ENCODE peak calls at places on chromosomes 6 and 20, in seven cellular contexts. One of them, this sample, is unnamed.

GRCh38 chr6:56637640-56638039 is 5.0 kb downstream of the DST start:
- DNase-seq in testis: no peak
- DNase-seq in psoas muscle: no peak
- DNase-seq in neural progenitor cell: peak; percentile 65
- DNase-seq in stomach: no peak
- DNase-seq in thoracic aorta: no peak
- DNase-seq in heart left ventricle: no peak
- DNase-seq in this sample: no peak

GRCh38 chr20:15342987-15343639 is 1005.7 kb upstream of the FLRT3 start:
- DNase-seq in testis: no peak
- DNase-seq in psoas muscle: peak; percentile 60
- DNase-seq in neural progenitor cell: no peak
- DNase-seq in stomach: no peak
- DNase-seq in thoracic aorta: no peak
- DNase-seq in heart left ventricle: no peak
- DNase-seq in this sample: no peak

GRCh38 chr6:122154912-122155516 is 244.4 kb upstream of the HSF2 start:
- DNase-seq in testis: no peak
- DNase-seq in psoas muscle: no peak
- DNase-seq in neural progenitor cell: no peak
- DNase-seq in stomach: no peak
- DNase-seq in thoracic aorta: no peak
- DNase-seq in heart left ventricle: peak; percentile 55
- DNase-seq in this sample: peak; percentile 42

GRCh38 chr6:132780770-132781371 is 17.6 kb downstream of the SLC18B1 start:
- DNase-seq in testis: no peak
- DNase-seq in psoas muscle: no peak
- DNase-seq in neural progenitor cell: peak; percentile 5
- DNase-seq in stomach: no peak
- DNase-seq in thoracic aorta: no peak
- DNase-seq in heart left ventricle: no peak
- DNase-seq in this sample: no peak

GRCh38 chr6:76810286-76810685 is 653.0 kb downstream of the HTR1B start:
- DNase-seq in testis: peak; percentile 31
- DNase-seq in psoas muscle: no peak
- DNase-seq in neural progenitor cell: no peak
- DNase-seq in stomach: no peak
- DNase-seq in thoracic aorta: no peak
- DNase-seq in heart left ventricle: no peak
- DNase-seq in this sample: no peak

GRCh38 chr6:132205946-132206345 is 195.3 kb downstream of the MOXD1 start:
- DNase-seq in testis: no peak
- DNase-seq in psoas muscle: no peak
- DNase-seq in neural progenitor cell: peak; percentile 8
- DNase-seq in stomach: no peak
- DNase-seq in thoracic aorta: no peak
- DNase-seq in heart left ventricle: no peak
- DNase-seq in this sample: no peak

GRCh38 chr20:54680872-54681297 is 205.5 kb downstream of the DOK5 start:
- DNase-seq in testis: peak; percentile 59
- DNase-seq in psoas muscle: no peak
- DNase-seq in neural progenitor cell: peak; percentile 75
- DNase-seq in stomach: no peak
- DNase-seq in thoracic aorta: no peak
- DNase-seq in heart left ventricle: no peak
- DNase-seq in this sample: peak; percentile 37

GRCh38 chr6:15907914-15908518 is 220.9 kb upstream of the MYLIP start:
- DNase-seq in testis: no peak
- DNase-seq in psoas muscle: no peak
- DNase-seq in neural progenitor cell: no peak
- DNase-seq in stomach: peak; percentile 66
- DNase-seq in thoracic aorta: no peak
- DNase-seq in heart left ventricle: no peak
- DNase-seq in this sample: no peak

GRCh38 chr20:12012241-12013222 is 94.8 kb downstream of the BTBD3 start:
- DNase-seq in testis: peak; percentile 64
- DNase-seq in psoas muscle: no peak
- DNase-seq in neural progenitor cell: peak; percentile 58
- DNase-seq in stomach: peak; percentile 28
- DNase-seq in thoracic aorta: no peak
- DNase-seq in heart left ventricle: no peak
- DNase-seq in this sample: peak; percentile 76

GRCh38 chr20:19903168-19903676 is 113.9 kb upstream of the NAA20 start:
- DNase-seq in testis: peak; percentile 40
- DNase-seq in psoas muscle: no peak
- DNase-seq in neural progenitor cell: no peak
- DNase-seq in stomach: peak; percentile 44
- DNase-seq in thoracic aorta: no peak
- DNase-seq in heart left ventricle: peak; percentile 38
- DNase-seq in this sample: no peak

GRCh38 chr6:68559716-68560115 is 75.4 kb upstream of the ADGRB3 start:
- DNase-seq in testis: no peak
- DNase-seq in psoas muscle: no peak
- DNase-seq in neural progenitor cell: peak; percentile 48
- DNase-seq in stomach: no peak
- DNase-seq in thoracic aorta: no peak
- DNase-seq in heart left ventricle: no peak
- DNase-seq in this sample: no peak

GRCh38 chr6:7264686-7265384 is 48.2 kb downstream of the SSR1 start:
- DNase-seq in testis: no peak
- DNase-seq in psoas muscle: no peak
- DNase-seq in neural progenitor cell: no peak
- DNase-seq in stomach: peak; percentile 10
- DNase-seq in thoracic aorta: no peak
- DNase-seq in heart left ventricle: peak; percentile 11
- DNase-seq in this sample: no peak

GRCh38 chr6:64920257-64920656 is 786.8 kb downstream of the EYS start:
- DNase-seq in testis: no peak
- DNase-seq in psoas muscle: no peak
- DNase-seq in neural progenitor cell: no peak
- DNase-seq in stomach: no peak
- DNase-seq in thoracic aorta: no peak
- DNase-seq in heart left ventricle: no peak
- DNase-seq in this sample: no peak

GRCh38 chr6:42255050-42255449 is 37.4 kb upstream of the MRPS10 start:
- DNase-seq in testis: no peak
- DNase-seq in psoas muscle: no peak
- DNase-seq in neural progenitor cell: no peak
- DNase-seq in stomach: no peak
- DNase-seq in thoracic aorta: no peak
- DNase-seq in heart left ventricle: no peak
- DNase-seq in this sample: no peak

GRCh38 chr6:110085285-110085684 is 94.2 kb downstream of the WASF1 start:
- DNase-seq in testis: no peak
- DNase-seq in psoas muscle: no peak
- DNase-seq in neural progenitor cell: no peak
- DNase-seq in stomach: no peak
- DNase-seq in thoracic aorta: no peak
- DNase-seq in heart left ventricle: no peak
- DNase-seq in this sample: no peak

GRCh38 chr6:118896339-118897136 is 2.6 kb downstream of the ASF1A start:
- DNase-seq in testis: no peak
- DNase-seq in psoas muscle: no peak
- DNase-seq in neural progenitor cell: no peak
- DNase-seq in stomach: no peak
- DNase-seq in thoracic aorta: no peak
- DNase-seq in heart left ventricle: no peak
- DNase-seq in this sample: no peak

GRCh38 chr6:11722224-11722623 is 56.4 kb downstream of the ADTRP start:
- DNase-seq in testis: no peak
- DNase-seq in psoas muscle: no peak
- DNase-seq in neural progenitor cell: no peak
- DNase-seq in stomach: no peak
- DNase-seq in thoracic aorta: no peak
- DNase-seq in heart left ventricle: no peak
- DNase-seq in this sample: no peak

GRCh38 chr6:135568366-135568765 is 70.8 kb upstream of the AHI1 start:
- DNase-seq in testis: peak; percentile 75
- DNase-seq in psoas muscle: no peak
- DNase-seq in neural progenitor cell: no peak
- DNase-seq in stomach: peak; percentile 34
- DNase-seq in thoracic aorta: no peak
- DNase-seq in heart left ventricle: peak; percentile 43
- DNase-seq in this sample: no peak

GRCh38 chr6:151627689-151628444 is 134.1 kb downstream of the CCDC170 start:
- DNase-seq in testis: no peak
- DNase-seq in psoas muscle: no peak
- DNase-seq in neural progenitor cell: no peak
- DNase-seq in stomach: no peak
- DNase-seq in thoracic aorta: no peak
- DNase-seq in heart left ventricle: no peak
- DNase-seq in this sample: no peak

GRCh38 chr20:50673831-50674825 is 17.2 kb downstream of the RIPOR3 start:
- DNase-seq in testis: no peak
- DNase-seq in psoas muscle: no peak
- DNase-seq in neural progenitor cell: no peak
- DNase-seq in stomach: no peak
- DNase-seq in thoracic aorta: no peak
- DNase-seq in heart left ventricle: no peak
- DNase-seq in this sample: no peak

GRCh38 chr6:72783667-72784066 is 161.8 kb downstream of the KCNQ5 start:
- DNase-seq in testis: no peak
- DNase-seq in psoas muscle: no peak
- DNase-seq in neural progenitor cell: no peak
- DNase-seq in stomach: no peak
- DNase-seq in thoracic aorta: no peak
- DNase-seq in heart left ventricle: no peak
- DNase-seq in this sample: no peak

GRCh38 chr6:108937170-108937569 is 88.9 kb downstream of the ARMC2 start:
- DNase-seq in testis: no peak
- DNase-seq in psoas muscle: no peak
- DNase-seq in neural progenitor cell: no peak
- DNase-seq in stomach: no peak
- DNase-seq in thoracic aorta: no peak
- DNase-seq in heart left ventricle: no peak
- DNase-seq in this sample: no peak

GRCh38 chr6:5751525-5752252 is 255.0 kb downstream of the NRN1 start:
- DNase-seq in testis: no peak
- DNase-seq in psoas muscle: no peak
- DNase-seq in neural progenitor cell: no peak
- DNase-seq in stomach: no peak
- DNase-seq in thoracic aorta: no peak
- DNase-seq in heart left ventricle: no peak
- DNase-seq in this sample: no peak
- H3K27ac ChIP-seq in testis: no peak overlapping the region
- H3K27ac ChIP-seq in psoas muscle: peak overlapping the region; percentile 89
- H3K27ac ChIP-seq in neural progenitor cell: no peak overlapping the region
- H3K27ac ChIP-seq in stomach: no peak overlapping the region
- H3K27ac ChIP-seq in thoracic aorta: no peak overlapping the region
- H3K27ac ChIP-seq in heart left ventricle: no peak overlapping the region
- H3K27ac ChIP-seq in this sample: no peak overlapping the region

GRCh38 chr6:26553739-26554668 is 15.8 kb downstream of the HMGN4 start:
- DNase-seq in testis: peak; percentile 79
- DNase-seq in psoas muscle: peak; percentile 81
- DNase-seq in neural progenitor cell: peak; percentile 82
- DNase-seq in stomach: peak; percentile 84
- DNase-seq in thoracic aorta: peak; percentile 45
- DNase-seq in heart left ventricle: peak; percentile 79
- DNase-seq in this sample: peak; percentile 83

GRCh38 chr6:26552640-26553189 is 14.5 kb downstream of the HMGN4 start:
- DNase-seq in testis: no peak
- DNase-seq in psoas muscle: no peak
- DNase-seq in neural progenitor cell: peak; percentile 30
- DNase-seq in stomach: no peak
- DNase-seq in thoracic aorta: no peak
- DNase-seq in heart left ventricle: no peak
- DNase-seq in this sample: no peak

GRCh38 chr6:26553264-26553738 is 15.1 kb downstream of the HMGN4 start:
- DNase-seq in testis: peak; percentile 84
- DNase-seq in psoas muscle: peak; percentile 78
- DNase-seq in neural progenitor cell: peak; percentile 83
- DNase-seq in stomach: peak; percentile 72
- DNase-seq in thoracic aorta: no peak
- DNase-seq in heart left ventricle: peak; percentile 75
- DNase-seq in this sample: peak; percentile 76

GRCh38 chr6:26552205-26552604 is 14.0 kb downstream of the HMGN4 start:
- DNase-seq in testis: no peak
- DNase-seq in psoas muscle: no peak
- DNase-seq in neural progenitor cell: no peak
- DNase-seq in stomach: no peak
- DNase-seq in thoracic aorta: no peak
- DNase-seq in heart left ventricle: no peak
- DNase-seq in this sample: no peak

GRCh38 chr6:26550250-26550993 is 12.3 kb downstream of the HMGN4 start:
- DNase-seq in testis: peak; percentile 79
- DNase-seq in psoas muscle: peak; percentile 64
- DNase-seq in neural progenitor cell: peak; percentile 90
- DNase-seq in stomach: peak; percentile 40
- DNase-seq in thoracic aorta: no peak
- DNase-seq in heart left ventricle: peak; percentile 60
- DNase-seq in this sample: peak; percentile 95
- H3K27ac ChIP-seq in testis: peak overlapping the region; percentile 75
- H3K27ac ChIP-seq in psoas muscle: no peak overlapping the region
- H3K27ac ChIP-seq in neural progenitor cell: no peak overlapping the region
- H3K27ac ChIP-seq in stomach: peak overlapping the region; percentile 61
- H3K27ac ChIP-seq in thoracic aorta: peak overlapping the region; percentile 32
- H3K27ac ChIP-seq in heart left ventricle: peak overlapping the region; percentile 21
- H3K27ac ChIP-seq in this sample: peak overlapping the region; percentile 78

GRCh38 chr20:41534842-41535241 is 83.3 kb downstream of the CHD6 start:
- DNase-seq in testis: no peak
- DNase-seq in psoas muscle: no peak
- DNase-seq in neural progenitor cell: no peak
- DNase-seq in stomach: no peak
- DNase-seq in thoracic aorta: no peak
- DNase-seq in heart left ventricle: no peak
- DNase-seq in this sample: no peak

GRCh38 chr20:41532935-41533334 is 85.2 kb downstream of the CHD6 start:
- DNase-seq in testis: no peak
- DNase-seq in psoas muscle: no peak
- DNase-seq in neural progenitor cell: no peak
- DNase-seq in stomach: no peak
- DNase-seq in thoracic aorta: no peak
- DNase-seq in heart left ventricle: no peak
- DNase-seq in this sample: no peak

GRCh38 chr20:41533537-41534136 is 84.5 kb downstream of the CHD6 start:
- DNase-seq in testis: no peak
- DNase-seq in psoas muscle: no peak
- DNase-seq in neural progenitor cell: no peak
- DNase-seq in stomach: peak; percentile 57
- DNase-seq in thoracic aorta: no peak
- DNase-seq in heart left ventricle: no peak
- DNase-seq in this sample: no peak

GRCh38 chr20:41531876-41532275 is 86.3 kb downstream of the CHD6 start:
- DNase-seq in testis: no peak
- DNase-seq in psoas muscle: no peak
- DNase-seq in neural progenitor cell: no peak
- DNase-seq in stomach: no peak
- DNase-seq in thoracic aorta: no peak
- DNase-seq in heart left ventricle: no peak
- DNase-seq in this sample: no peak

GRCh38 chr20:41534170-41534569 is 84.0 kb downstream of the CHD6 start:
- DNase-seq in testis: no peak
- DNase-seq in psoas muscle: no peak
- DNase-seq in neural progenitor cell: no peak
- DNase-seq in stomach: no peak
- DNase-seq in thoracic aorta: no peak
- DNase-seq in heart left ventricle: no peak
- DNase-seq in this sample: no peak
- H3K27ac ChIP-seq in testis: no peak overlapping the region
- H3K27ac ChIP-seq in psoas muscle: no peak overlapping the region
- H3K27ac ChIP-seq in neural progenitor cell: no peak overlapping the region
- H3K27ac ChIP-seq in stomach: no peak overlapping the region
- H3K27ac ChIP-seq in thoracic aorta: no peak overlapping the region
- H3K27ac ChIP-seq in heart left ventricle: no peak overlapping the region
- H3K27ac ChIP-seq in this sample: no peak overlapping the region

GRCh38 chr6:148565321-148565926 is 181.4 kb upstream of the UST start:
- DNase-seq in testis: no peak
- DNase-seq in psoas muscle: no peak
- DNase-seq in neural progenitor cell: no peak
- DNase-seq in stomach: no peak
- DNase-seq in thoracic aorta: no peak
- DNase-seq in heart left ventricle: no peak
- DNase-seq in this sample: no peak
- H3K27ac ChIP-seq in testis: no peak overlapping the region
- H3K27ac ChIP-seq in psoas muscle: no peak overlapping the region
- H3K27ac ChIP-seq in neural progenitor cell: no peak overlapping the region
- H3K27ac ChIP-seq in stomach: no peak overlapping the region
- H3K27ac ChIP-seq in thoracic aorta: no peak overlapping the region
- H3K27ac ChIP-seq in heart left ventricle: no peak overlapping the region
- H3K27ac ChIP-seq in this sample: no peak overlapping the region